ENCODE peak calls at places on chromosome 6, in eight cellular contexts. One of them, this sample, is unnamed.
A peak's percentile ranks its signal among the peaks of the same experiment; 100 is the strongest.

GRCh38 chr6:20740727-20741126 is 206.5 kb downstream of the CDKAL1 start:
- DNase-seq in ovary: no peak
- DNase-seq in cardiac fibroblast: no peak
- DNase-seq in GM06990: no peak
- DNase-seq in WTC11: no peak
- DNase-seq in tibial nerve: no peak
- DNase-seq in stomach: no peak
- DNase-seq in HCT116: no peak
- DNase-seq in this sample: no peak

GRCh38 chr6:166235666-166236292 is 68.1 kb upstream of the TBXT start:
- DNase-seq in ovary: no peak
- DNase-seq in cardiac fibroblast: no peak
- DNase-seq in GM06990: no peak
- DNase-seq in WTC11: no peak
- DNase-seq in tibial nerve: no peak
- DNase-seq in stomach: no peak
- DNase-seq in HCT116: no peak
- DNase-seq in this sample: no peak

GRCh38 chr6:1504465-1504864 is 105.2 kb upstream of the FOXC1 start:
- DNase-seq in ovary: no peak
- DNase-seq in cardiac fibroblast: no peak
- DNase-seq in GM06990: no peak
- DNase-seq in WTC11: no peak
- DNase-seq in tibial nerve: no peak
- DNase-seq in stomach: no peak
- DNase-seq in HCT116: no peak
- DNase-seq in this sample: no peak

GRCh38 chr6:159473844-159474243 is 219.2 kb downstream of the SOD2 start:
- DNase-seq in ovary: no peak
- DNase-seq in cardiac fibroblast: no peak
- DNase-seq in GM06990: no peak
- DNase-seq in WTC11: no peak
- DNase-seq in tibial nerve: no peak
- DNase-seq in stomach: no peak
- DNase-seq in HCT116: no peak
- DNase-seq in this sample: no peak

GRCh38 chr6:115613488-115613887 is 447.2 kb downstream of the FRK start:
- DNase-seq in ovary: no peak
- DNase-seq in cardiac fibroblast: peak; percentile 53
- DNase-seq in GM06990: no peak
- DNase-seq in WTC11: no peak
- DNase-seq in tibial nerve: no peak
- DNase-seq in stomach: no peak
- DNase-seq in HCT116: no peak
- DNase-seq in this sample: no peak

GRCh38 chr6:46882622-46883021 is 39.1 kb downstream of the ADGRF5 start:
- DNase-seq in ovary: no peak
- DNase-seq in cardiac fibroblast: no peak
- DNase-seq in GM06990: no peak
- DNase-seq in WTC11: no peak
- DNase-seq in tibial nerve: no peak
- DNase-seq in stomach: no peak
- DNase-seq in HCT116: no peak
- DNase-seq in this sample: no peak

GRCh38 chr6:157265630-157266029 is 57.7 kb downstream of the TMEM242 start:
- DNase-seq in ovary: no peak
- DNase-seq in cardiac fibroblast: no peak
- DNase-seq in GM06990: no peak
- DNase-seq in WTC11: no peak
- DNase-seq in tibial nerve: no peak
- DNase-seq in stomach: no peak
- DNase-seq in HCT116: no peak
- DNase-seq in this sample: no peak

GRCh38 chr6:90004511-90004910 is 110.2 kb downstream of the GJA10 start:
- DNase-seq in ovary: no peak
- DNase-seq in cardiac fibroblast: no peak
- DNase-seq in GM06990: no peak
- DNase-seq in WTC11: no peak
- DNase-seq in tibial nerve: no peak
- DNase-seq in stomach: no peak
- DNase-seq in HCT116: no peak
- DNase-seq in this sample: no peak

GRCh38 chr6:1242021-1242420 is 69.9 kb upstream of the FOXQ1 start:
- DNase-seq in ovary: no peak
- DNase-seq in cardiac fibroblast: no peak
- DNase-seq in GM06990: no peak
- DNase-seq in WTC11: no peak
- DNase-seq in tibial nerve: no peak
- DNase-seq in stomach: no peak
- DNase-seq in HCT116: no peak
- DNase-seq in this sample: no peak

GRCh38 chr6:166955865-166956443 is 396 bp downstream of the RNASET2 start:
- DNase-seq in ovary: no peak
- DNase-seq in cardiac fibroblast: no peak
- DNase-seq in GM06990: no peak
- DNase-seq in WTC11: no peak
- DNase-seq in tibial nerve: no peak
- DNase-seq in stomach: peak; percentile 48
- DNase-seq in HCT116: no peak
- DNase-seq in this sample: no peak

GRCh38 chr6:70586114-70586513 is 19.4 kb downstream of the SDHAF4 start:
- DNase-seq in ovary: no peak
- DNase-seq in cardiac fibroblast: no peak
- DNase-seq in GM06990: peak; percentile 15
- DNase-seq in WTC11: no peak
- DNase-seq in tibial nerve: no peak
- DNase-seq in stomach: no peak
- DNase-seq in HCT116: no peak
- DNase-seq in this sample: no peak

DNA sequence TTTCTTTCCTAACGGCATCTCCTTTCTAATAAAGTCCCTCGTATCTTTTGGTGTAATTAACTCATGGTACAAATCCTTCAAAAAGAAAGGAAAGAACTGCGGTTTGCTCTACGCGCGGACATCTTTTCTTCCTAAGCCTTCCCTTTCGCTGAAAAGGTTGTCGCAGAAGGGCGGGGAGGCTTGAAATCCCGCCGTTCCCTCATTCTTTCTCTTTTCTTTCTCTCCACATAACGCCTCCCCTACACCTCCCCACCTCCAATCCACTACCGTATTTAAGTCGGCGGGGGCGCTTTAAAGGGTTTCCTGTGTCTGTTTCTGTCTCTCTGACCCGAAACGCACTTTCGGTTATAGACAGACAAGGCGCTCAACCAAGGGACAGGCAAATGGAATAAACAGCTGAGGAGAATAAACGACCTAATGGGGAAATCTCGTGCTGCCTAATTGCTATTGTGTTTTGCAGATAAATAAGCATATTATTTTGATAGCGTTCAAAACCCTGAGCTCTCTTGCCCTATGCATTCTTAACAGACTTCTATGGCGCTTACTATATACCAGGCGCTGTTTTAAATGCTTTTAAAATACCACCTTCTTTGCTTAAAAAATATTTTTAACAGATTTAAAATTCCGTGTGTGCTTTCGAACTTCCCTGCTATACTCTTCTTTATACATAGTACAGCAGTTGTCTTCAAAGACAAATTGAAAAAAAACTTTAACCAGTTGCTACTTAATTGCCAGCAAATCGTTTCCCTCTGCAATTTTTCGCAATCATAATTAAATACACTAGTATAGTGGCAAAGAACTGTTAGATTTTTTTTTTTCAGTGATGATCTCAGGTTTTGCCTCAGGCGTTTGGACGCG is 2.5 kb upstream of the HEY2 start:
- DNase-seq in ovary: peak; percentile 65
- DNase-seq in cardiac fibroblast: peak; percentile 76
- DNase-seq in GM06990: peak; percentile 29
- DNase-seq in WTC11: peak; percentile 81
- DNase-seq in tibial nerve: no peak
- DNase-seq in stomach: peak; percentile 60
- DNase-seq in HCT116: no peak
- DNase-seq in this sample: peak; percentile 59
- TF ChIP-seq CTCF in ovary: no peak
- TF ChIP-seq CTCF in cardiac fibroblast: no peak
- TF ChIP-seq CTCF in GM06990: peak; percentile 14
- TF ChIP-seq CTCF in WTC11: no peak
- TF ChIP-seq CTCF in tibial nerve: no peak
- TF ChIP-seq CTCF in stomach: no peak
- TF ChIP-seq CTCF in HCT116: no peak
- TF ChIP-seq CTCF in this sample: no peak

DNA sequence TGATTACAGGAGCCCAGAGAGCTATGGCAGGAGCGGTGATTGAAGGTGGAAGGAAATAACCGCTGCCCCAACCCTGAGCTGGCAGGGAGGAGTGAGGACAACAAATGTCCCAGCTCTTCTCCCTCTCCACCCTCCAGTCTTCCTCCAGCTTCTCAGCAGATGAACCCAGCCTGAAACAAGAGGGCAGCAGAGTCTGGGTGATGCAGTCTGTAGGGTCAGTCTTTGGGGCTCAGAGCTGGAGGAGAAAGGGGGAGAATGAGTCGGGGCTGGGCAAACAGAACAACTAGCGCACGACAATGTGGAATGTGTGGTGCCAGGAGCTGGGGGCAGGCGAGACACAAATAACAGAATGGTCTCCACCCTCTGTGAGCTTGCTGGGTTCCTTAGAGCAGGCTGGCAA is 4.5 kb upstream of the GUCA1A start:
- DNase-seq in ovary: no peak
- DNase-seq in cardiac fibroblast: peak; percentile 15
- DNase-seq in GM06990: no peak
- DNase-seq in WTC11: no peak
- DNase-seq in tibial nerve: no peak
- DNase-seq in stomach: no peak
- DNase-seq in HCT116: no peak
- DNase-seq in this sample: no peak
- TF ChIP-seq CTCF in ovary: no peak
- TF ChIP-seq CTCF in cardiac fibroblast: peak; percentile 10
- TF ChIP-seq CTCF in GM06990: no peak
- TF ChIP-seq CTCF in WTC11: no peak
- TF ChIP-seq CTCF in tibial nerve: no peak
- TF ChIP-seq CTCF in stomach: no peak
- TF ChIP-seq CTCF in HCT116: no peak
- TF ChIP-seq CTCF in this sample: no peak

DNA sequence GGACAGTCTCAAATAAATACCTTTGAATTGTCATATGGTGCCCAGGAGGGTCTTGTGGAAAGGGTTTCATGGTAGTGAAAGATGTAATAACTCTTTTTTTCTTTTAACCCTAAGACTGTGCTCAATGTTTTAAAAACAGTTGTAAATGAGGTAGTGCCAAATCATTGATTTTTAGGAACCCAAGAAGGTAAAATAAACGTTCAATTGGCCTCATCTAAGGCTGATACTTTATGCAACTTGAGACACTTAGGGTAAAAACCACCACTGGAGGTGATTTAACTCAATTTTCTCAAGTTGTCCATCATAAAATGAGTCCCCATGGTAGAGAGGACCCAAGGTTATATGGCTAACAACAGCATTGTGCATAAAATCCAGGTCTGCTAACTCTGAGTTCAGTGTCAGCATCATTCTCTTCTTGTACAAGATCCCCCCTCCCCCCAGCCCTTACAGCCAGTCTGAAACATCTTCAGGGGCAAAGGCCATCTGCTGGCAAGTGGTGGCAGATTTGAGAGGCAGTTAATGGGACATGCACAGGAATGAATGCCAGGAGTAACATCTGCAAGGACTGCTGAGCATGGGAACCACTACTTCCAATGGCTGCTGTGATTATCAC is 244.4 kb downstream of the GMPR start:
- DNase-seq in ovary: no peak
- DNase-seq in cardiac fibroblast: no peak
- DNase-seq in GM06990: no peak
- DNase-seq in WTC11: no peak
- DNase-seq in tibial nerve: no peak
- DNase-seq in stomach: no peak
- DNase-seq in HCT116: no peak
- DNase-seq in this sample: no peak
- TF ChIP-seq CTCF in ovary: no peak
- TF ChIP-seq CTCF in cardiac fibroblast: no peak
- TF ChIP-seq CTCF in GM06990: no peak
- TF ChIP-seq CTCF in WTC11: no peak
- TF ChIP-seq CTCF in tibial nerve: no peak
- TF ChIP-seq CTCF in stomach: no peak
- TF ChIP-seq CTCF in HCT116: no peak
- TF ChIP-seq CTCF in this sample: no peak

GRCh38 chr6:8705435-8706020 is 270.2 kb upstream of the SLC35B3 start:
- DNase-seq in ovary: no peak
- DNase-seq in cardiac fibroblast: no peak
- DNase-seq in GM06990: no peak
- DNase-seq in WTC11: no peak
- DNase-seq in tibial nerve: no peak
- DNase-seq in stomach: no peak
- DNase-seq in HCT116: no peak
- DNase-seq in this sample: no peak

GRCh38 chr6:8710668-8711431 is 275.5 kb upstream of the SLC35B3 start:
- DNase-seq in ovary: no peak
- DNase-seq in cardiac fibroblast: no peak
- DNase-seq in GM06990: no peak
- DNase-seq in WTC11: no peak
- DNase-seq in tibial nerve: no peak
- DNase-seq in stomach: no peak
- DNase-seq in HCT116: no peak
- DNase-seq in this sample: no peak

GRCh38 chr6:8707369-8707768 is 272.0 kb upstream of the SLC35B3 start:
- DNase-seq in ovary: no peak
- DNase-seq in cardiac fibroblast: no peak
- DNase-seq in GM06990: no peak
- DNase-seq in WTC11: no peak
- DNase-seq in tibial nerve: no peak
- DNase-seq in stomach: no peak
- DNase-seq in HCT116: no peak
- DNase-seq in this sample: no peak

GRCh38 chr6:8703059-8703458 is 267.7 kb upstream of the SLC35B3 start:
- DNase-seq in ovary: no peak
- DNase-seq in cardiac fibroblast: no peak
- DNase-seq in GM06990: no peak
- DNase-seq in WTC11: no peak
- DNase-seq in tibial nerve: no peak
- DNase-seq in stomach: no peak
- DNase-seq in HCT116: no peak
- DNase-seq in this sample: no peak

DNA sequence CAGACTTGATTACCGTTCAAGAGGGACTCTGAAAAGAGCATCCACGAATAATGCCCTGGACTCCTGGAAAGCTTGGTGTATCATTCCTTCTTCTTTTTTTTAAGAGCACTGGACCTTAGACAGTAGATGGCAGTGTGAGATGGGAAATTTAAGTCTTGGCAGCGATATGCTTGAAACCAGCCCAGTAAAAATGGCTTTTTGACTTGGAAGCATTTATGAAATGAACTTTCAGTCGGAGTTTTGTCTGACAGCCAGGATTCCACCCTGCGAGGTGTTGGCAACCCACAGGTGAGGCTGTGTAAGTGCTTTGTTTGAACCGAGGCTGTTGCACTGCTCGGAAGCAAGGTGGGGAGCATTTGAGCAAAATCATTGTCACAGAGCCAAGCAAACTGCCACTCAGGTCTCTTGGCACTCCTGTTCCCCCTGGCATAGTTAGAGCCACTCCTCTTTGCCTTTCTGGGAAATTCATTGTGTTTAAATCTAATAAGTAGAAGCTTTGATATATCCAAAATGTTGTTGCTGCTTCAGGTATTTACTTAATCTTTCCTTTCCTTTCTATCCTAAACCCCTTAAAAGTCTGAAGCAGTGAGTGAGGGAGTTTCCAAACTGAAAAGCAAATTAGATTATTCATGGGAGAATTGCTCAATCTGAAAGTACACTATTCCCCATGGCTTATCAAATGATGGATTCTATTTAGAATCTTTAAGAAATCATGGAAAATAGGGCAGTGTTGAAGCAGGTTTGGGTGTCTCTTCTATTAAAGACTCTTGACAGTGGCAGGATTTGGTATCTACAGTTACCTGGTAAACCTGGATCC is 272.8 kb upstream of the SLC35B3 start:
- DNase-seq in ovary: peak; percentile 9
- DNase-seq in cardiac fibroblast: peak; percentile 1
- DNase-seq in GM06990: no peak
- DNase-seq in WTC11: no peak
- DNase-seq in tibial nerve: no peak
- DNase-seq in stomach: peak; percentile 49
- DNase-seq in HCT116: peak; percentile 48
- DNase-seq in this sample: no peak
- TF ChIP-seq CTCF in ovary: no peak
- TF ChIP-seq CTCF in cardiac fibroblast: no peak
- TF ChIP-seq CTCF in GM06990: peak; percentile 21
- TF ChIP-seq CTCF in WTC11: no peak
- TF ChIP-seq CTCF in tibial nerve: peak; percentile 17
- TF ChIP-seq CTCF in stomach: no peak
- TF ChIP-seq CTCF in HCT116: peak; percentile 45
- TF ChIP-seq CTCF in this sample: no peak

This sample was measured in mesothelial cell of epicardium.